ENCODE peak calls at places on chromosomes 11 and 22, in seven cellular contexts. A is CD4-positive, alpha-beta memory T cell; M is CD8-positive, alpha-beta memory T cell; D is A549; X is naive thymus-derived CD4-positive, alpha-beta T cell; K is SJSA1; Z is colonic mucosa. W is an unnamed sample. For H3K4me1, the result is how much of the 10 kb centered on the place peaks cover.

GRCh38 chr11:70090989-70091388 is 12.9 kb downstream of the ANO1 start:
- DNase-seq in A (no peak), Z (no peak), X (no peak), K (no peak), D (no peak), M (no peak), W (no peak)

GRCh38 chr11:132981146-132981956 is 551.0 kb downstream of the OPCML start:
- DNase-seq in D (no peak), K (no peak), A (no peak), M (no peak), X (no peak), Z (no peak), W (no peak)

GRCh38 chr22:25347752-25348102 is 128.3 kb downstream of the CRYBB2 start:
- DNase-seq in Z (no peak), X (no peak), K (no peak), A (no peak), M (no peak), D (no peak), W (no peak)

GRCh38 chr11:112302226-112302868 is 41.7 kb upstream of the PLET1 start:
- DNase-seq in A (no peak), Z (no peak), K (no peak), D (peak), M (no peak), X (no peak), W (peak)

GRCh38 chr11:81070948-81071347 is 1630.1 kb upstream of the TENM4 start:
- DNase-seq in M (no peak), Z (no peak), A (no peak), K (no peak), D (no peak), X (no peak), W (no peak)

GRCh38 chr22:39614442-39614841 is 43.9 kb downstream of the CACNA1I start:
- DNase-seq in D (no peak), Z (no peak), A (no peak), K (no peak), M (no peak), X (no peak), W (no peak)

GRCh38 chr11:15370774-15371173 is 256.1 kb downstream of the INSC start:
- DNase-seq in M (no peak), D (no peak), K (no peak), A (no peak), X (no peak), Z (no peak), W (no peak)

GRCh38 chr11:72015511-72016061 is 16.9 kb downstream of the IL18BP start:
- DNase-seq in K (no peak), M (no peak), D (peak), X (no peak), Z (no peak), A (no peak), W (no peak)

GRCh38 chr11:31797227-31798056 is 13.7 kb downstream of the PAX6 start:
- DNase-seq in K (no peak), A (no peak), D (no peak), M (no peak), Z (no peak), X (no peak), W (no peak)

GRCh38 chr11:13207665-13208594 is 69.7 kb upstream of the BMAL1 start:
- DNase-seq in M (no peak), D (peak), A (peak), Z (peak), X (no peak), K (peak), W (no peak)

GRCh38 chr11:45402049-45402630 is 116.0 kb upstream of the SYT13 start:
- DNase-seq in M (no peak), A (no peak), Z (no peak), D (no peak), X (no peak), K (no peak), W (no peak)

GRCh38 chr11:107043242-107043991 is 25.1 kb upstream of the GUCY1A2 start:
- DNase-seq in K (peak), Z (no peak), M (no peak), D (no peak), A (no peak), X (no peak), W (no peak)

GRCh38 chr11:299951-300735 is 817 bp upstream of the IFITM5 start:
- DNase-seq in K (no peak), Z (no peak), M (no peak), D (no peak), A (peak), X (no peak), W (no peak)

GRCh38 chr11:60987577-60988277 is 16.2 kb downstream of the CD6 start:
- DNase-seq in X (no peak), Z (no peak), M (no peak), K (no peak), D (no peak), A (peak), W (peak)

GRCh38 chr11:96215094-96215782 is 127.8 kb downstream of the MAML2 start:
- DNase-seq in D (peak), A (peak), M (no peak), K (no peak), X (peak), Z (peak), W (peak)

GRCh38 chr11:43835104-43835503 is 45.5 kb upstream of the ALKBH3 start:
- DNase-seq in D (no peak), A (no peak), K (no peak), X (no peak), Z (no peak), M (no peak), W (no peak)

DNA sequence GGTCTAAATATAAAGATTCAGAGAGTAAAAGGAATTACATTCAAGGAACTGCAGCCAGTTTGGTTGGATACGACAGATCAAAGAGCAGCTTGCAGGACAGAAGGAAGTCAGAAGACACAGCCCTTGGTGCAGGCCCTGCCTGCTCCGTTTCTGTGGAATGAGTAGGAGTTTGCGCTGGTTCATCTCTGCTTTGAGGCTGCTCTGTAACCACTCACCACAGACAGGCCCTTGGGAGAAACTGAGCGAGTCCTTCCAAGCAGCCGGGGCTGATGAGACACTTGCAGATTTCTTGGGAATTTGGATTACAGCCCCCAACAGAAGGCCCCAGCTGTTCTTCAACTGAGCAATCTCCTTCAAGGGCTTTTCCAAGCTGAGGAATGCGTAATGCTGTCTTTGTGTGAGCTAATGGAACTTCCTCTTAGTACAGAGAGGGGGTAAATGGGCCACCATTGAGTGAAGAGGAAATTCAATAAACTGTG is 16.4 kb downstream of the IL10RA start:
- DNase-seq in X (no peak), D (no peak), K (no peak), M (no peak), Z (peak), A (peak), W (peak)
- H3K4me1 ChIP-seq in X (half or more), D (under half), K (under half), M (half or more), Z (under half), A (half or more), W (half or more)

GRCh38 chr22:23239429-23239828 is 59.1 kb downstream of the BCR start:
- DNase-seq in K (no peak), M (no peak), Z (no peak), X (no peak), A (no peak), D (no peak), W (no peak)

GRCh38 chr22:23241562-23242472 is 61.5 kb downstream of the BCR start:
- DNase-seq in Z (no peak), D (no peak), X (no peak), A (no peak), M (no peak), K (no peak), W (no peak)

GRCh38 chr22:23242473-23243001 is 62.2 kb downstream of the BCR start:
- DNase-seq in M (no peak), Z (no peak), D (no peak), K (peak), X (no peak), A (no peak), W (no peak)

GRCh38 chr22:23238707-23239106 is 58.4 kb downstream of the BCR start:
- DNase-seq in M (no peak), K (no peak), D (no peak), A (no peak), Z (no peak), X (no peak), W (no peak)

DNA sequence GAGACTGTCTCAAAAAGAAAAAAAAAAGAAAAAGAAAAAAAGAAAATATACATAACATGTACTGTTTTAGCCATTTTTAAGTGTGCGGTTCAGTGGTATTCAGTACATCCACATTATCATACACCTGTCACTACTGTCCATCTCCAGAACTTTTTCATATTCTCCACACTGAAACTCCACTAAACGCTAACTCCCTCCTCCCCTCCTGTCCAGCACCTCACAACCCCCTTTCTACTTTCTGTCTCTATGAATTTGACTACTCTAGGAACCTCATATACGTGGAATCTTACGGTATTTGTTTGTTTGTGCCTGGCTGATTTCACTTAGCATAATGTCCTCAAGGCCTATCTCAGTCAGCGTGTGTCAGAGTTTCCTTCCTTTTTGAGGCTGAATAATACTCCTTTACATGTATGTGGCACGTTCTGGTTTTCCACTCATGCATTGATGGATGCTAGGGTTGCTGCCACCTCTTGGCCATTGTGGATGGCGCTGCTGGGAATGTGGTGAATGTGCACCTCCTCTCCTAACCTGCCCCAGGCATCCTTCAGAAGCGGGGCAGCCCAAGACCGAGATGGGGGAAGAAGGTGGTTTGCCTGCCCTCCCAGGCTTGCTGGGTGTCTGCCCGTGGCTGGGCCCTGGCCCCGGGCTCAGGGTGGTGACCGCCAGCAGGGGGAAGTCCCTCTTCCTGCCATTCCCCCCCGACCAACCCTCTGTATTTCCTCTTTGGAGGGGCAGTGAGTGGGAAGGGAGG is 60.5 kb downstream of the BCR start:
- DNase-seq in A (peak), M (no peak), D (peak), Z (no peak), K (no peak), X (no peak), W (no peak)
- H3K4me1 ChIP-seq in A (half or more), M (half or more), D (under half), Z (under half), K (half or more), X (half or more), W (under half)

GRCh38 chr22:33875316-33875715 is 45.0 kb downstream of the LARGE1 start:
- DNase-seq in K (no peak), D (no peak), Z (no peak), M (no peak), X (no peak), A (no peak), W (no peak)

GRCh38 chr22:33871935-33872334 is 48.3 kb downstream of the LARGE1 start:
- DNase-seq in Z (no peak), K (peak), X (no peak), M (no peak), D (peak), A (no peak), W (no peak)

GRCh38 chr22:33873186-33873585 is 47.1 kb downstream of the LARGE1 start:
- DNase-seq in A (no peak), K (peak), M (no peak), Z (no peak), X (no peak), D (no peak), W (no peak)

GRCh38 chr22:33873666-33874065 is 46.6 kb downstream of the LARGE1 start:
- DNase-seq in A (no peak), X (no peak), K (no peak), M (no peak), D (no peak), Z (no peak), W (no peak)

DNA sequence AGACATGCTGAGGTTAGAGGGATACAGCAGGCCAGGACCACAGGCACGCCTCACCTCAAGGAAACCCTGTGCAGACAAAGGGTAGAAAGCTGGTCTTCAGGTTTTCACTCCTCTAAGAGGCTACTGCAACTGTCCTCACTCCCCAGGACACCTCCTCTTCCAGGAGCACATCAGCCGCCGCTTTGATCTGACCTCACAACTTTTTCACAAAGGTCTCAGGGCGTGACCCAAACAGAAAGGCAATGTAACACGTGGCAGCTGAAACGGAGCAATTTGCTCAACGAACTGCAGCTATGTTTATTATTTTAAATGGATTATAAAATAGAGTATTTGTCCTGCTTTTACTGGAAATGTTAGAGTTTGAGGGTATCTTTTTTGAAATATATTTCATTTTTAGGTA is 46.1 kb downstream of the LARGE1 start:
- DNase-seq in K (no peak), X (no peak), A (no peak), Z (peak), M (no peak), D (no peak), W (no peak)
- H3K4me1 ChIP-seq in K (under half), X (under half), A (under half), Z (under half), M (under half), D (under half), W (under half)

DNA sequence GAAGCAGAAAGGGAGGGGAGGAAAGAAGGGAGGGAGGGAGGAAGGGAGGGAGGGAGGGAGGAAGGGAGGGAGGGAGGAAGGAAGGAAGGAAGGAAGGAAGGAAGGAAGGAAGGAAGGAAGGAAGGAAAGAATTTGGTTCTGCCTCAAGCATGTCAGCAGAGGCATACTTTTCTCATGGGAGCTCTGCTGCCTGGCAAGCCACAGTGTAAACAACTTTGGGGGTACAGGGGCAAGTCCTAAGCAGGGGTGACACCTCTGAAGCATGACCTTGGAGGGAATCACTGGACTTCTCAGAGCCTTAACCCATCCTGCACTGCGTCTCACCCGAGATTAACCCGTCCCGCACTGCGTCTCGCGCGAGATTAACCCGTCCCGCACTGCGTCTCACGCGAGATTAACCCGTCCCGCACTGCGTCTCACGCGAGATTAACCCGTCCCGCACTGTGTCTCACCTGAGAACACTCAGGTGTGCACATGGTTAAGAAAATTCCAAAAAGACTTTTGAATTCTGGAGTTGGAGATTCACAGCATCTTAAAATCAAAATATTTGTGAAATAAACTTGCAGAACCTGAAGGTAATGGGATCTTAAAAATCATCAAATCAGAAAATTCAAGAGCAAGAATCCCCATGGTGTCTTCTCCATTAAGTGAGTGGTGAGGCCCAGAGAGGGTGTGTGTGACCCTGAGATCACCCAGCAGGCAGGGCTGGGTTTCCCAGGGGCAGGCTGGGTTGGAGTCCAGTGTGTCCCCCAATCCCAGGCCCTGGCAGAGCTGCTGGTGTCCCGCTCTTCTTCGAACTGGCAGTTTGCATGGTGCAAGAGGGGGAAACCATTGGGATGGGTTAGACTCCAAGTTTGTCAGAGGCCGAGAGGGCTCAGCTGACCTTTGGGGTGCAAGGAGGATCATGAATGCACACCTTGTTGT is 190.4 kb downstream of the MN1 start:
- DNase-seq in Z (no peak), A (no peak), K (no peak), D (no peak), M (no peak), X (no peak), W (no peak)
- H3K4me1 ChIP-seq in Z (under half), A (under half), K (under half), D (under half), M (under half), X (under half), W (under half)

GRCh38 chr11:16891170-16891569 is 123.0 kb downstream of the PLEKHA7 start:
- DNase-seq in A (no peak), X (no peak), D (no peak), Z (no peak), M (no peak), K (no peak), W (no peak)

GRCh38 chr11:16891964-16892363 is 122.2 kb downstream of the PLEKHA7 start:
- DNase-seq in D (no peak), A (no peak), K (no peak), X (no peak), Z (no peak), M (no peak), W (no peak)

GRCh38 chr11:16893456-16894076 is 120.6 kb downstream of the PLEKHA7 start:
- DNase-seq in K (no peak), Z (no peak), A (no peak), X (no peak), M (no peak), D (no peak), W (no peak)

GRCh38 chr11:16889905-16890304 is 124.3 kb downstream of the PLEKHA7 start:
- DNase-seq in A (no peak), M (no peak), D (peak), X (no peak), K (no peak), Z (no peak), W (no peak)

DNA sequence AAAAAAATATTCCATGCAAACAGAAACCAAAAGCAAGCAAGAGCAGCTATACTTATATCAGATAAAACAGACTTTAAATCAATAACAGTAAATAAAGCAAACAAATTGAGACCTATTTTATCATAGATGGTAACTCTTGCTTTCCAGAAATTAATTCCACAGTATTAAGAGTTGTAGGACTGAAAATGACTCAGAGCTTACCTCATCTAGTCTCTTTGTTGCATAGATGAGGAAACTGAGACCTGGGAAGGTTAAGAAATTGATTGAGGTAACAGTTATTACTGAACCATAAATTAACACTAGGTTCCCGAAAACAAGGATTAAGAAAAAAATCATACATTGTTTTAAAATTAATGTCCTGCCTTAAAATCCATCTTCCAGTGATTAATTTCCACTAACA is 123.8 kb downstream of the PLEKHA7 start:
- DNase-seq in K (no peak), A (no peak), M (no peak), D (no peak), Z (no peak), X (no peak), W (no peak)
- H3K4me1 ChIP-seq in K (under half), A (under half), M (under half), D (under half), Z (under half), X (under half), W (under half)

DNA sequence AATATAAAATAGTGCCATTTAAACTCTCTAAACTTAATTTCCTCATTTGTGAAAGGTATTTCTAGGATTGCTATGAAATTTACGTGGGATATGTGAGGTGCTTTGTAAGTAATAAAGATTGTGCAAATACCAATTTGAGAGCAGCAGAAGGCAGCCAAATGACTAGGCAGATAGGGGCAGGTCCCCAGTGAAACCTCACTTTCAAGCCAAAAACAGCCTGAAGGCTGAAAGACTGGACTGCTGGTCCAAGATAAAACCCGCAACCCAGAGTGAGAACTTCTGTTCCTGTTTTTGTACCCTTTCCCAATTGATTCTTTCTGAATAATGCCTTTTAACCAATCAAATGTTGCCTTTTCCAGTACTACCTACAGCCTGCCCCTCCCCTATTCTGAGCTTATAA is 7.2 kb downstream of the DTX4 start:
- DNase-seq in Z (no peak), K (no peak), M (no peak), X (no peak), A (no peak), D (no peak), W (no peak)
- H3K4me1 ChIP-seq in Z (under half), K (under half), M (under half), X (under half), A (under half), D (under half), W (under half)

W was measured in CD4-positive, CD25-positive, alpha-beta regulatory T cell.